ENCODE peak calls at places on chromosomes 12 and 14, in ten cellular contexts. T is WTC11, W is mesothelial cell of epicardium, C is astrocyte, Q is cardiac fibroblast, J is B cell, S is MCF 10A, B is ascending aorta, F is suprapubic skin, I is body of pancreas. A is an unnamed sample.

GRCh38 chr12:40446385-40446784 is 221.6 kb downstream of the LRRK2 start:
- DNase-seq in B (no peak), S (peak), I (no peak), C (no peak), F (no peak), J (no peak), T (no peak), W (no peak), Q (peak), A (peak)

GRCh38 chr12:34604631-34605509 is 582.6 kb downstream of the ALG10 start:
- DNase-seq in Q (no peak), I (no peak), W (no peak), F (peak), S (no peak), C (no peak), T (no peak), J (no peak), B (no peak), A (peak)

GRCh38 chr14:24224618-24225071 is 7.5 kb downstream of the NEDD8 start:
- DNase-seq in B (no peak), I (no peak), J (no peak), W (no peak), T (no peak), Q (peak), F (no peak), C (peak), S (peak), A (no peak)

GRCh38 chr12:53816360-53817020 is 64.7 kb upstream of the CISTR start:
- DNase-seq in I (no peak), Q (no peak), F (no peak), W (no peak), C (no peak), B (no peak), J (no peak), S (no peak), T (no peak), A (no peak)

GRCh38 chr12:113860950-113861349 is 105.2 kb downstream of the RBM19 start:
- DNase-seq in I (no peak), S (peak), Q (peak), J (no peak), B (no peak), C (peak), F (no peak), T (no peak), W (no peak), A (no peak)

GRCh38 chr14:32693114-32693513 is 245.6 kb upstream of the NPAS3 start:
- DNase-seq in W (no peak), Q (peak), S (peak), T (no peak), B (no peak), F (no peak), I (no peak), C (peak), J (no peak), A (no peak)

GRCh38 chr14:37223947-37224474 is 26.3 kb downstream of the MIPOL1 start:
- DNase-seq in S (no peak), J (no peak), B (no peak), T (no peak), Q (no peak), W (no peak), F (no peak), I (no peak), C (no peak), A (no peak)

GRCh38 chr12:22658214-22658613 is 33.2 kb downstream of the ETNK1 start:
- DNase-seq in T (no peak), Q (peak), I (no peak), W (no peak), J (no peak), F (no peak), C (peak), B (no peak), S (peak), A (no peak)

GRCh38 chr12:47946413-47947107 is 16.8 kb upstream of the TMEM106C start:
- DNase-seq in F (no peak), T (no peak), B (no peak), I (no peak), J (no peak), Q (no peak), C (peak), S (peak), W (no peak), A (peak)

GRCh38 chr12:52636592-52637258 is 15.3 kb downstream of the KRT2 start:
- DNase-seq in S (no peak), C (no peak), B (no peak), F (no peak), T (no peak), W (no peak), J (no peak), I (no peak), Q (no peak), A (no peak)

GRCh38 chr14:74038015-74038859 is 19.1 kb downstream of the BBOF1 start:
- DNase-seq in S (peak), F (no peak), T (no peak), C (peak), W (no peak), Q (peak), B (no peak), J (peak), I (no peak), A (peak)

GRCh38 chr12:123389560-123390351 is 5.8 kb downstream of the KMT5A start:
- DNase-seq in T (peak), F (peak), B (no peak), I (peak), C (no peak), W (no peak), S (no peak), Q (peak), J (peak), A (peak)

GRCh38 chr12:124823272-124823970 is 40.2 kb downstream of the SCARB1 start:
- DNase-seq in S (no peak), B (no peak), Q (no peak), T (no peak), I (no peak), W (no peak), C (peak), J (no peak), F (no peak), A (no peak)

GRCh38 chr12:124819525-124819924 is 44.1 kb downstream of the SCARB1 start:
- DNase-seq in I (no peak), F (no peak), S (no peak), T (no peak), W (no peak), C (no peak), J (no peak), B (no peak), Q (no peak), A (no peak)

GRCh38 chr12:124822218-124822617 is 41.4 kb downstream of the SCARB1 start:
- DNase-seq in S (no peak), J (no peak), C (no peak), T (no peak), F (no peak), I (no peak), B (no peak), W (no peak), Q (no peak), A (no peak)

GRCh38 chr12:124820199-124820598 is 43.5 kb downstream of the SCARB1 start:
- DNase-seq in B (no peak), Q (no peak), W (no peak), J (no peak), F (no peak), S (no peak), I (no peak), T (no peak), C (no peak), A (no peak)

DNA sequence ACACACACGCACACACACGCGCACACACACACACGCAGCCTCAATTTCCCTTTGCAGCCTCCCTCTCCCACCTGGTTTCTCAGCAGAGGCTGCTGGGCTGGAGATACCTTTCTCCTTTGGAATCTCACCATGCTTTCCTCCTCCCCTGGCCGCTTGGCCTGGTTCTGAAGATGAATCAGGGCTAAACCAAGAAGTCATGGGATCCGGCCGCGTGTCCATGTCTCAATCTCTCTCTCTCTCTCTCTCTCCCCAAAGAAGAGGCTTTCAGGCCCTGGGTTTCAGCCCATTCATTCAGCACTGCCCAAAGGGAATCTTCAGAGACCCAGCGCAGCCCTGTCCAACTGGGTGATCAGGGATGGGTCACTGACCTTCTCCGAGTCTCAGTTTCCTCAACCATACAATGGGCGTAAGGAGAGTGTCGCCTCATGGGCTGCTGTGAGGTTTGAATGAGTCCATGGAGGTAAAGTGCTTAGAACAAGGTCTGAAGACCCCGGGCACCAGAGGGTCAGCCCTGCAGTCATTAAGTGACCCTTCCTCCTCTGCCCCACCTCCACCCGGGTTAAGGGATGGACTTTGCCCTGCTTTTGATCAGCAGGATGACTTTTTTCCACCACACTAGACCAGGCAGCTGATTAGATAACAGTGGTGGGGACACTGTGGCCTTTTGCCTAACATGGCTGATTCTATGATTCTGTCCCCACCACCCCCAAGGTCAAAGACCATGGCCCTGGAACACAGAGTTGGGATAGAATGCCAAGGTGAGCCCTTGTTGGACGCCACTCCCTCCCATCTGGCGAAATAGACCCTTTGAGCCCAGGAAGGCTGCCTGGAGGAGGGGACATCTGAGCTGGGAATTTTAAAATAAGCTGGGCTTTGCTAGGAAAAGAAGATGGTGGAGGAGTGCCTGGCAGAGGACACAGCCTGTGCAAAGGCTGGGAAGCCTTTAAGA is 42.1 kb downstream of the SCARB1 start:
- DNase-seq in F (no peak), J (no peak), B (no peak), T (no peak), C (no peak), Q (no peak), W (no peak), S (no peak), I (no peak), A (no peak)
- TF ChIP-seq CTCF in F (no peak), J (no peak), B (no peak), T (no peak), C (no peak), Q (no peak), W (no peak), S (no peak), I (no peak), A (no peak)

GRCh38 chr12:57240069-57240921 is 10.7 kb downstream of the STAC3 start:
- DNase-seq in B (no peak), S (peak), I (peak), T (peak), C (no peak), F (no peak), Q (peak), W (no peak), J (peak), A (peak)
- TF ChIP-seq CTCF in B (no peak), S (no peak), I (peak), T (no peak), C (no peak), F (no peak), Q (no peak), W (no peak), J (no peak), A (no peak)

GRCh38 chr14:63543000-63543825 is at the start of gene PPP2R5E:
- DNase-seq in Q (peak), S (peak), C (peak), I (peak), B (peak), J (peak), W (peak), T (peak), F (peak), A (peak)
- TF ChIP-seq CTCF in Q (no peak), S (no peak), C (no peak), I (no peak), B (no peak), J (no peak), W (no peak), T (no peak), F (no peak), A (no peak)

GRCh38 chr12:98227162-98227561 is 288.2 kb upstream of the TMPO start:
- DNase-seq in S (peak), J (no peak), B (no peak), I (no peak), W (no peak), T (peak), F (no peak), Q (peak), C (no peak), A (no peak)
- TF ChIP-seq CTCF in S (no peak), J (no peak), B (no peak), I (peak), W (no peak), T (peak), F (no peak), Q (peak), C (peak), A (peak)

GRCh38 chr14:71212093-71212492 is 304.8 kb downstream of the PCNX1 start:
- DNase-seq in F (no peak), Q (no peak), W (no peak), B (no peak), T (no peak), C (no peak), I (no peak), J (no peak), S (no peak), A (no peak)

GRCh38 chr14:71206766-71207371 is 299.6 kb downstream of the PCNX1 start:
- DNase-seq in B (peak), T (no peak), J (no peak), S (peak), I (peak), Q (peak), C (peak), F (no peak), W (no peak), A (no peak)

GRCh38 chr14:71206123-71206522 is 298.9 kb downstream of the PCNX1 start:
- DNase-seq in B (no peak), F (no peak), T (no peak), Q (no peak), C (no peak), I (no peak), S (no peak), J (no peak), W (no peak), A (no peak)

GRCh38 chr14:71209888-71210287 is 302.6 kb downstream of the PCNX1 start:
- DNase-seq in I (no peak), F (no peak), T (no peak), C (no peak), S (no peak), J (no peak), Q (no peak), B (no peak), W (no peak), A (no peak)

GRCh38 chr14:71208702-71209357 is 301.6 kb downstream of the PCNX1 start:
- DNase-seq in W (no peak), T (no peak), S (no peak), B (no peak), Q (no peak), I (no peak), J (no peak), F (no peak), C (no peak), A (no peak)
- TF ChIP-seq CTCF in W (no peak), T (no peak), S (peak), B (no peak), Q (no peak), I (no peak), J (no peak), F (no peak), C (no peak), A (no peak)

GRCh38 chr12:96401061-96401871 is 1.0 kb upstream of the CDK17 start:
- DNase-seq in Q (peak), I (peak), J (peak), B (no peak), F (no peak), W (no peak), T (no peak), C (peak), S (peak), A (peak)
- TF ChIP-seq CTCF in Q (peak), I (peak), J (peak), B (no peak), F (peak), W (no peak), T (no peak), C (peak), S (peak), A (peak)

GRCh38 chr12:132174703-132175490 is 30.6 kb downstream of the NOC4L start:
- DNase-seq in C (no peak), J (no peak), I (peak), S (no peak), T (no peak), B (no peak), Q (no peak), F (no peak), W (no peak), A (no peak)

GRCh38 chr12:132175496-132176357 is 31.5 kb downstream of the NOC4L start:
- DNase-seq in J (no peak), Q (no peak), W (no peak), B (no peak), T (no peak), C (no peak), I (no peak), S (no peak), F (no peak), A (no peak)

GRCh38 chr12:132172619-132173018 is 28.4 kb downstream of the NOC4L start:
- DNase-seq in T (no peak), B (no peak), I (no peak), F (no peak), J (no peak), S (no peak), W (no peak), C (no peak), Q (no peak), A (no peak)

GRCh38 chr12:132173135-132174014 is 29.1 kb downstream of the NOC4L start:
- DNase-seq in S (no peak), T (no peak), C (no peak), B (no peak), Q (no peak), I (no peak), F (no peak), W (peak), J (no peak), A (no peak)

GRCh38 chr12:132174015-132174660 is 29.9 kb downstream of the NOC4L start:
- DNase-seq in Q (no peak), I (no peak), J (no peak), F (no peak), S (no peak), C (no peak), B (no peak), T (no peak), W (no peak), A (no peak)
- TF ChIP-seq CTCF in Q (no peak), I (no peak), J (no peak), F (no peak), S (no peak), C (no peak), B (no peak), T (no peak), W (no peak), A (no peak)

GRCh38 chr14:99199854-99200653 is 71.9 kb downstream of the BCL11B start:
- DNase-seq in F (no peak), S (peak), Q (no peak), B (no peak), W (no peak), T (no peak), I (no peak), J (no peak), C (no peak), A (no peak)
- TF ChIP-seq CTCF in F (no peak), S (peak), Q (no peak), B (no peak), W (no peak), T (no peak), I (no peak), J (no peak), C (no peak), A (no peak)

GRCh38 chr12:100671396-100672074 is 98.1 kb downstream of the GAS2L3 start:
- DNase-seq in J (no peak), C (no peak), B (no peak), S (no peak), F (no peak), T (no peak), I (no peak), Q (no peak), W (no peak), A (no peak)

GRCh38 chr12:100672075-100672592 is 98.7 kb downstream of the GAS2L3 start:
- DNase-seq in T (peak), B (no peak), C (no peak), S (peak), Q (no peak), I (peak), W (no peak), J (peak), F (no peak), A (peak)

GRCh38 chr12:100666588-100666987 is 93.1 kb downstream of the GAS2L3 start:
- DNase-seq in S (no peak), F (no peak), J (no peak), W (no peak), I (no peak), B (no peak), Q (no peak), T (peak), C (no peak), A (no peak)

GRCh38 chr12:100669922-100670321 is 96.4 kb downstream of the GAS2L3 start:
- DNase-seq in T (no peak), Q (no peak), W (no peak), B (no peak), C (no peak), F (no peak), J (no peak), S (no peak), I (no peak), A (no peak)

DNA sequence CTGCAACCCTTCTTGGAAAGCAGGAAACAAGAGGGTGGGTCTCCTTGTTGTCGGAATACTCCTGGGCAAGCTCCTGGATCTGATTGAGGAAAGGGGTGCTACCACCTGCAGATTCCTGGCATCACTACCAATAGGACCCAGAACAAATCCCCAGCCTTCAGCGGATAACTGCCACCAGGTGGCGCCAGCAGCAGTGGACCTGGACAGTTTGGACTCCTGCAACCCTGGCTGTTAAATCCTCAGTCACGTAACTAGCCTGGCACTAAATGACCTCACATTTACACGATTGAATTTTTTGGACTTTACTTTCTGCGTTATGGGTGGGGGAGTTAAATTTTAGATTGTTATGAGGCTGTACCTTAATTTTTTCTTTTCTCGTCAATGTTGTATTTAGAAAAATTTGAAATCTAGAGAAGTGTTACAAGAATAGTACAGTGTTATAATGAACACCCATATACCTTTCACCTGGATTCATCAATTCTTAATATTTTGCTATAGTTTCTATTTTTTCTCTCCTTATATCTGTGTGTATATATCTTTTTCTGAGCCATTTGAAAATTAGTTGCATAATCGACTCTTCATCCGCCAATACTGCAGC is 95.6 kb downstream of the GAS2L3 start:
- DNase-seq in S (peak), B (no peak), J (peak), F (no peak), T (peak), I (peak), C (peak), W (peak), Q (peak), A (peak)
- TF ChIP-seq CTCF in S (peak), B (peak), J (peak), F (peak), T (peak), I (peak), C (peak), W (peak), Q (peak), A (peak)